ENCODE peak calls at places on chromosomes 13 and 19, in ten cellular contexts. M is nephron progenitor cell; P is right atrium auricular region; Z is neural progenitor cell; C is lower leg skin; K is endothelial cell; A is progenitor cell of endocrine pancreas; D is CD8-positive, alpha-beta T cell; H is fibroblast of the aortic adventitia; Y is uterus. T is an unnamed sample.

GRCh38 chr19:5394907-5395505 is 54.4 kb upstream of the PTPRS start:
- DNase-seq in D (no peak), Y (no peak), K (peak; percentile 24), Z (peak; percentile 90), M (peak; percentile 58), P (no peak), A (no peak), H (no peak), C (no peak), T (peak; percentile 78)

GRCh38 chr13:78160793-78161192 is 242.2 kb upstream of the EDNRB start:
- DNase-seq in P (no peak), Z (no peak), D (no peak), M (no peak), K (no peak), H (peak; percentile 58), Y (no peak), C (no peak), A (no peak), T (no peak)

GRCh38 chr19:45189971-45190370 is 11.4 kb downstream of the BLOC1S3 start:
- DNase-seq in C (no peak), D (no peak), H (no peak), A (no peak), Z (no peak), P (no peak), Y (no peak), K (no peak), M (no peak), T (no peak)

GRCh38 chr13:106318941-106319411 is 216.5 kb downstream of the EFNB2 start:
- DNase-seq in Y (peak; percentile 21), P (no peak), Z (no peak), A (no peak), H (peak; percentile 79), C (no peak), M (no peak), K (no peak), D (no peak), T (no peak)

GRCh38 chr13:30713133-30713532 is 22.2 kb upstream of the ALOX5AP start:
- DNase-seq in C (peak; percentile 34), Y (no peak), Z (no peak), M (no peak), H (no peak), D (no peak), P (peak; percentile 79), K (no peak), A (no peak), T (no peak)

GRCh38 chr13:83935566-83935965 is 53.3 kb upstream of the SLITRK1 start:
- DNase-seq in D (no peak), M (no peak), K (no peak), H (no peak), A (no peak), P (no peak), Z (no peak), C (no peak), Y (no peak), T (no peak)

GRCh38 chr19:22263121-22263520 is 23.1 kb upstream of the ZNF729 start:
- DNase-seq in C (no peak), H (no peak), A (no peak), K (no peak), D (no peak), P (peak; percentile 26), Z (no peak), M (no peak), Y (no peak), T (no peak)

GRCh38 chr19:29810504-29810871 is 1.3 kb upstream of the CCNE1 start:
- DNase-seq in D (no peak), Z (no peak), K (no peak), A (no peak), M (no peak), H (no peak), Y (peak; percentile 32), P (no peak), C (no peak), T (no peak)

GRCh38 chr13:107035778-107036177 is 467.8 kb upstream of the ARGLU1 start:
- DNase-seq in M (no peak), H (peak; percentile 3), D (no peak), K (no peak), Z (no peak), C (no peak), P (no peak), Y (no peak), A (no peak), T (no peak)

GRCh38 chr13:47135800-47136658 is 239.2 kb upstream of the HTR2A start:
- DNase-seq in Y (no peak), P (no peak), Z (no peak), C (no peak), H (no peak), D (no peak), M (no peak), K (no peak), A (no peak), T (no peak)

GRCh38 chr13:79522583-79522982 is 41.6 kb downstream of the NDFIP2 start:
- DNase-seq in P (no peak), D (no peak), C (peak; percentile 24), K (no peak), Y (no peak), H (peak; percentile 41), Z (no peak), A (no peak), M (no peak), T (no peak)

GRCh38 chr13:95797016-95797415 is 120.1 kb downstream of the DNAJC3 start:
- DNase-seq in M (no peak), C (no peak), Y (no peak), K (no peak), Z (no peak), P (no peak), A (no peak), D (no peak), H (no peak), T (no peak)

GRCh38 chr19:39704181-39705044 is at the start of gene LGALS14:
- DNase-seq in C (no peak), Y (no peak), P (no peak), A (no peak), D (no peak), H (no peak), Z (no peak), K (no peak), M (no peak), T (no peak)

GRCh38 chr19:50909240-50910070 is 1.7 kb downstream of the KLK4 start:
- DNase-seq in C (peak; percentile 36), A (peak; percentile 63), Z (peak; percentile 96), Y (peak; percentile 19), K (peak; percentile 85), D (no peak), P (no peak), M (peak; percentile 98), H (no peak), T (peak; percentile 73)

GRCh38 chr19:35306473-35307246 is 14.7 kb downstream of the MAG start:
- DNase-seq in H (no peak), D (no peak), Z (peak; percentile 48), M (no peak), C (no peak), K (peak; percentile 37), P (no peak), Y (no peak), A (no peak), T (no peak)

GRCh38 chr19:5578094-5578846 is 10.5 kb upstream of the TINCR start:
- DNase-seq in Y (peak; percentile 53), K (peak; percentile 83), Z (peak; percentile 85), H (peak; percentile 48), C (peak; percentile 57), A (peak; percentile 79), P (no peak), M (peak; percentile 91), D (peak; percentile 72), T (peak; percentile 87)

GRCh38 chr19:5851302-5851701 is at the start of gene FUT3:
- DNase-seq in K (no peak), P (no peak), C (no peak), D (no peak), Y (no peak), M (no peak), Z (no peak), H (no peak), A (no peak), T (no peak)

GRCh38 chr13:56198350-56198749 is 942.4 kb upstream of the PRR20A start:
- DNase-seq in K (no peak), P (no peak), M (no peak), C (no peak), D (no peak), Z (no peak), H (no peak), A (no peak), Y (no peak), T (no peak)

GRCh38 chr13:56201834-56202233 is 938.9 kb upstream of the PRR20A start:
- DNase-seq in A (no peak), Y (no peak), C (no peak), H (no peak), P (no peak), Z (peak; percentile 6), K (no peak), D (no peak), M (no peak), T (no peak)
- TF ChIP-seq CTCF in A (no peak), Y (no peak), C (no peak), H (no peak), P (no peak), Z (no peak), K (no peak), D (no peak), M (no peak), T (no peak)

GRCh38 chr13:75038315-75038881 is 443.6 kb downstream of the TBC1D4 start:
- DNase-seq in P (no peak), C (no peak), M (no peak), Z (no peak), Y (no peak), H (no peak), D (no peak), K (no peak), A (no peak), T (no peak)
- TF ChIP-seq CTCF in P (no peak), C (no peak), M (no peak), Z (no peak), Y (no peak), H (no peak), D (no peak), K (no peak), A (no peak), T (no peak)

DNA sequence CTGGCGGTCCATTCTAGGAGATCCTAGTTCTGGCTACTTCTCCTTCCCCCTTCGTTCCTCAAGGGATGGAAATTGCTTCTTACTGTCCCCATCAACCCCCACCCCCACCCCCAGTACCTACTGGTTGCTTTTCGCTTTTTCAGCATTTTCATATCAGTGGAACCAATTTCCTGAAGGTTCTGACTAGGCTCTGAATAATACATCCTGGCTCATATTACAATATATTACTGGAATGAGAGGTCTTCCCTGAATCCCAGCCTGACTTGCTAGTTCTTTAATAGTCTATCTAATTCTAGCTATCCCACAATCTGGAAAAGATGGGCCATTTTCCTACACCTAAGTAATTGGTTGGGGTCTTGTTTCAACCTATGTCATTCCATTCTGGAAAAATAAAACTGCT is 207.4 kb downstream of the COG6 start:
- DNase-seq in A (no peak), Y (no peak), P (no peak), C (no peak), D (no peak), Z (no peak), K (no peak), M (no peak), H (no peak), T (no peak)
- TF ChIP-seq CTCF in A (no peak), Y (no peak), P (no peak), C (no peak), D (no peak), Z (no peak), K (no peak), M (no peak), H (no peak), T (no peak)

DNA sequence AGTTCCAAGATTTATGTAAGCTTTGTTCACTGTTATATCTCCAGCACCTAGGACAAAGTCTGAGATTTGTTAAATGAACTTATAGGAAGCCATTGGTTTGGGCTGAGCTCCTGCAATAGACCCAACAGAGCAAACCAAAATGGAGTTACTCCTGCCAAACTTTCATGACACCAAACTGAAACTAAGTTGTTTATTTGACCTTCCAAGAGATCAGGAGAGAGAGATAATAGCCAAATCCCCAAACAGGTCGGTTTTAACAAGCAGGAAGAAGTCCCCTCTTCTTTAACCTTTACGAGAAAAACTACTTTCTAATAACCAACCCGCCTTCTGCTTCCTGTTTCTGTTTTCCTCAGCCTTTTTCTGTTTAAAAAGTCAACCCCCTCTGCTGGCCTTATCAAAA is 54.9 kb upstream of the ATP12A start:
- DNase-seq in Z (no peak), P (no peak), C (no peak), M (no peak), D (no peak), H (no peak), Y (no peak), K (no peak), A (no peak), T (no peak)
- TF ChIP-seq CTCF in Z (no peak), P (no peak), C (no peak), M (no peak), D (no peak), H (no peak), Y (no peak), K (no peak), A (no peak), T (no peak)